ENCODE peak calls at places on chromosomes 12 and 14, in seven cellular contexts. One of them, this sample, is unnamed. For H3K27me3, the result is how much of the 10 kb centered on the place peaks cover.

GRCh38 chr14:57295261-57295660 is 26.5 kb downstream of the AP5M1 start:
- DNase-seq in K562: no peak
- DNase-seq in GM12878: no peak
- DNase-seq in HCT116: no peak
- DNase-seq in HepG2: no peak
- DNase-seq in H1: no peak
- DNase-seq in SK-N-SH: no peak
- DNase-seq in this sample: no peak

GRCh38 chr14:104442107-104442551 is 137.4 kb upstream of the C14orf180 start:
- DNase-seq in H1: peak
- DNase-seq in HCT116: no peak
- DNase-seq in HepG2: no peak
- DNase-seq in K562: no peak
- DNase-seq in GM12878: no peak
- DNase-seq in SK-N-SH: peak
- DNase-seq in this sample: no peak

GRCh38 chr12:26252946-26253345 is 57.6 kb downstream of the SSPN start:
- DNase-seq in GM12878: no peak
- DNase-seq in K562: no peak
- DNase-seq in HepG2: no peak
- DNase-seq in SK-N-SH: no peak
- DNase-seq in H1: no peak
- DNase-seq in HCT116: no peak
- DNase-seq in this sample: no peak

GRCh38 chr14:36254020-36254614 is 66.3 kb downstream of the MBIP start:
- DNase-seq in HCT116: no peak
- DNase-seq in K562: no peak
- DNase-seq in HepG2: peak
- DNase-seq in H1: peak
- DNase-seq in GM12878: no peak
- DNase-seq in SK-N-SH: no peak
- DNase-seq in this sample: no peak

GRCh38 chr12:12338528-12339168 is 11.4 kb downstream of the MANSC1 start:
- DNase-seq in SK-N-SH: no peak
- DNase-seq in HepG2: no peak
- DNase-seq in HCT116: no peak
- DNase-seq in K562: no peak
- DNase-seq in GM12878: no peak
- DNase-seq in H1: no peak
- DNase-seq in this sample: no peak

GRCh38 chr14:102236026-102236425 is 68.9 kb downstream of the MOK start:
- DNase-seq in HepG2: no peak
- DNase-seq in HCT116: no peak
- DNase-seq in K562: no peak
- DNase-seq in SK-N-SH: no peak
- DNase-seq in H1: no peak
- DNase-seq in GM12878: no peak
- DNase-seq in this sample: no peak

GRCh38 chr12:65695077-65695865 is 129.0 kb upstream of the HMGA2 start:
- DNase-seq in GM12878: no peak
- DNase-seq in HCT116: peak
- DNase-seq in K562: no peak
- DNase-seq in SK-N-SH: no peak
- DNase-seq in H1: no peak
- DNase-seq in HepG2: peak
- DNase-seq in this sample: peak

GRCh38 chr14:53510281-53510912 is 357.3 kb upstream of the DDHD1 start:
- DNase-seq in SK-N-SH: no peak
- DNase-seq in GM12878: no peak
- DNase-seq in HepG2: no peak
- DNase-seq in K562: no peak
- DNase-seq in H1: no peak
- DNase-seq in HCT116: no peak
- DNase-seq in this sample: no peak

GRCh38 chr12:2333516-2333915 is 280.7 kb downstream of the CACNA1C start:
- DNase-seq in GM12878: no peak
- DNase-seq in SK-N-SH: no peak
- DNase-seq in K562: no peak
- DNase-seq in HepG2: no peak
- DNase-seq in HCT116: no peak
- DNase-seq in H1: no peak
- DNase-seq in this sample: no peak

GRCh38 chr14:74954232-74954946 is 1.0 kb downstream of the PGF start:
- DNase-seq in GM12878: no peak
- DNase-seq in H1: no peak
- DNase-seq in K562: peak
- DNase-seq in HCT116: no peak
- DNase-seq in HepG2: peak
- DNase-seq in SK-N-SH: peak
- DNase-seq in this sample: no peak

GRCh38 chr14:39367387-39367751 is 64.9 kb downstream of the FBXO33 start:
- DNase-seq in HCT116: no peak
- DNase-seq in GM12878: no peak
- DNase-seq in H1: no peak
- DNase-seq in HepG2: no peak
- DNase-seq in SK-N-SH: no peak
- DNase-seq in K562: no peak
- DNase-seq in this sample: no peak

GRCh38 chr14:39369029-39369428 is 63.2 kb downstream of the FBXO33 start:
- DNase-seq in GM12878: no peak
- DNase-seq in HCT116: no peak
- DNase-seq in HepG2: no peak
- DNase-seq in SK-N-SH: no peak
- DNase-seq in H1: no peak
- DNase-seq in K562: no peak
- DNase-seq in this sample: no peak

GRCh38 chr14:39366460-39367386 is 65.5 kb downstream of the FBXO33 start:
- DNase-seq in HCT116: no peak
- DNase-seq in K562: no peak
- DNase-seq in HepG2: no peak
- DNase-seq in H1: no peak
- DNase-seq in GM12878: no peak
- DNase-seq in SK-N-SH: no peak
- DNase-seq in this sample: no peak

GRCh38 chr14:39370415-39370814 is 61.8 kb downstream of the FBXO33 start:
- DNase-seq in K562: no peak
- DNase-seq in SK-N-SH: no peak
- DNase-seq in HepG2: no peak
- DNase-seq in H1: no peak
- DNase-seq in HCT116: no peak
- DNase-seq in GM12878: no peak
- DNase-seq in this sample: no peak

DNA sequence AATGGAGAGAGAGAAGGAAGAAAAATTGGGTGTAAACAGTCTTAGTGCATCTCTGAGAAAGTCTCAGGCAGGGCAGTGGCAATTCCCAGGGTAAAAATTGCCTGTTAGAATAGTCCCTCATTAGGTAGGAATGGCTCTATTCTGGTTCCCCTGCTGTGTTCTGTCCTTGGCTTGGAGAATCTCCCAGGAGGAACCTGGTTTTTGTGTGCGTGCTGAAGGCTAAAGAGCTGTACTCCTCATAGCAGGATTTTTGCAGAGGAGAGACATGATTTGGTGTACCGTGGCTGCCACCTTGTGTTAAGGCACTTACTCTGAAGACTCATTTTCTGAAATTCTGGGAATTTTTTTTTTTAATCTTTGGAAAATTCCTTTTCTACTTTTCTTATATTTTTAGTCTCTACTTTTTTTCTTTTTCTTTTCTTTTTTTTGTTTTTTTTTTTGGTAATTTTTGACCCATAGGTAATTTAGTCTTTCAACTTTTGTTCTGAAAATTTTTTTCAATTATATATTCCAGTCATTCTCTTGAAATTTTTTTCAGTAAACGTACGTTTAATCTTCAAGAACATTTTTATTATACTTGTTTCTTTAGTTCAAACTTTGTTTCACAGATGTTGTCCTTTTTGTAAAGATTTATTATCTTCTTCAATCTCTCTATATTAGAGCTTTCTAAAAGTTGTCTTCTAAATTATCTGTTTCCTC is 63.8 kb downstream of the FBXO33 start:
- DNase-seq in K562: no peak
- DNase-seq in HCT116: peak
- DNase-seq in GM12878: no peak
- DNase-seq in HepG2: peak
- DNase-seq in SK-N-SH: peak
- DNase-seq in H1: peak
- DNase-seq in this sample: no peak
- TF ChIP-seq SIN3A in K562: no peak
- TF ChIP-seq SIN3A in HCT116: no peak
- TF ChIP-seq SIN3A in GM12878: no peak
- TF ChIP-seq SIN3A in HepG2: no peak
- TF ChIP-seq SIN3A in SK-N-SH: no peak
- TF ChIP-seq SIN3A in H1: no peak
- TF ChIP-seq SIN3A in this sample: no peak

DNA sequence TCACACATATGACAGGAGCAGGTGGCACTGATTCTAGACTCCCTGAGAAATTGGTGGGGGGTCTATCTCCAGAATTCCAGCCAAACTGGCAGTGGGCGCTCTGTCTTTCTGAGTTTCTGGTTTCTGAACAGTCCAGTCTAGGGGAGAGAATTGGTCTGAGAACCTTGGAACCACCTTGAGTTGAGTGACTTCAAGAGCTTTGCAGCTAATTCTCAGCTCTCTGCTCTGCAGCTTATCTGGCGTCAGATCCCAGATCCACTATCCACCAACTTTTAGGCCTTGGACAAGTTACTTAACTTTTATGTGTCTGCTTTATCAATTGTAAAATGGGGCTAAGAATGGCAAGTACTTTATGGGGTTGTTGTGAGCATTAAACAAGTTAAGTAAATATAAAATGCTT is 1.7 kb upstream of the KRT76 start:
- DNase-seq in H1: no peak
- DNase-seq in HepG2: no peak
- DNase-seq in K562: no peak
- DNase-seq in GM12878: no peak
- DNase-seq in HCT116: no peak
- DNase-seq in SK-N-SH: no peak
- DNase-seq in this sample: no peak
- H3K27me3 ChIP-seq in H1: under half
- H3K27me3 ChIP-seq in HepG2: under half
- H3K27me3 ChIP-seq in K562: half or more
- H3K27me3 ChIP-seq in GM12878: under half
- H3K27me3 ChIP-seq in HCT116: under half
- H3K27me3 ChIP-seq in SK-N-SH: under half
- H3K27me3 ChIP-seq in this sample: under half

DNA sequence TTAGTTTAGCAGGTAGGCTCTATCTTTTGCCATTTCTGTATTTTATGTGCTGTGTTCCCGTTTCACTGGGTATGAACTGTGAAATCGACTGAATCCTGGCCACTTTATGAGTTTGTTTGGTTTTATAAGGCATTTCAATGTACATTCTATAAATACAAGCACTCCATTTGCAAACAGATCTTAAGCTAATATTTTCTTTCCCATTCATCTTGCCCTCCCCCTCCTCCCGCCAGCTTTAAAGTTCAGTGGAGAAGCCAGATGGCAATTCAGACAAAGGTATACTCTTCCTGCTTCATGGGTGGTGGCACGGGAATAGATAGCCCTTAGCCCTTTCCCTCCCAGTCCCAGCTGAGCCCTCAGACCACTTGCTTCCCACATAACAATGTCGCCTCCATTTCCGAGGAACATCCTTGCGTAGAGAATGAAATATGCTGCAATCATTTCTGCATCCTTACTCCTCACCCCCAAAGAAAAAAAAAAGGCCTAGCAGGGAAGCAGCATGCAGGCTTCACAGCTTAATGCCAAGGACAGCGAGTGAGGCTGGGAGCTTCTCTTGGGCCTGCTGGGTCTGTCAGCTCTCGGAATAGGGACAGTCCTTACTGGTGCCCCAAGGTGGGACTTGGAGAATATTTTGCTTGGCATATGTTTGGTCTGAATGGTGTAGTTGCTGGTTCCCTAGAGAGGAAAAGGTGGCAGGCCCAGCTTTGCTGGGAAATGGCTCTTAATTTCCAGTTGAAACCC is 52.8 kb upstream of the SRSF5 start:
- DNase-seq in K562: no peak
- DNase-seq in H1: no peak
- DNase-seq in HCT116: no peak
- DNase-seq in HepG2: peak
- DNase-seq in SK-N-SH: no peak
- DNase-seq in GM12878: no peak
- DNase-seq in this sample: no peak
- TF ChIP-seq POLR2AphosphoS5 in K562: no peak
- TF ChIP-seq POLR2AphosphoS5 in H1: no peak
- TF ChIP-seq POLR2AphosphoS5 in HCT116: no peak
- TF ChIP-seq POLR2AphosphoS5 in HepG2: no peak
- TF ChIP-seq POLR2AphosphoS5 in SK-N-SH: no peak
- TF ChIP-seq POLR2AphosphoS5 in GM12878: peak
- TF ChIP-seq POLR2AphosphoS5 in this sample: no peak

DNA sequence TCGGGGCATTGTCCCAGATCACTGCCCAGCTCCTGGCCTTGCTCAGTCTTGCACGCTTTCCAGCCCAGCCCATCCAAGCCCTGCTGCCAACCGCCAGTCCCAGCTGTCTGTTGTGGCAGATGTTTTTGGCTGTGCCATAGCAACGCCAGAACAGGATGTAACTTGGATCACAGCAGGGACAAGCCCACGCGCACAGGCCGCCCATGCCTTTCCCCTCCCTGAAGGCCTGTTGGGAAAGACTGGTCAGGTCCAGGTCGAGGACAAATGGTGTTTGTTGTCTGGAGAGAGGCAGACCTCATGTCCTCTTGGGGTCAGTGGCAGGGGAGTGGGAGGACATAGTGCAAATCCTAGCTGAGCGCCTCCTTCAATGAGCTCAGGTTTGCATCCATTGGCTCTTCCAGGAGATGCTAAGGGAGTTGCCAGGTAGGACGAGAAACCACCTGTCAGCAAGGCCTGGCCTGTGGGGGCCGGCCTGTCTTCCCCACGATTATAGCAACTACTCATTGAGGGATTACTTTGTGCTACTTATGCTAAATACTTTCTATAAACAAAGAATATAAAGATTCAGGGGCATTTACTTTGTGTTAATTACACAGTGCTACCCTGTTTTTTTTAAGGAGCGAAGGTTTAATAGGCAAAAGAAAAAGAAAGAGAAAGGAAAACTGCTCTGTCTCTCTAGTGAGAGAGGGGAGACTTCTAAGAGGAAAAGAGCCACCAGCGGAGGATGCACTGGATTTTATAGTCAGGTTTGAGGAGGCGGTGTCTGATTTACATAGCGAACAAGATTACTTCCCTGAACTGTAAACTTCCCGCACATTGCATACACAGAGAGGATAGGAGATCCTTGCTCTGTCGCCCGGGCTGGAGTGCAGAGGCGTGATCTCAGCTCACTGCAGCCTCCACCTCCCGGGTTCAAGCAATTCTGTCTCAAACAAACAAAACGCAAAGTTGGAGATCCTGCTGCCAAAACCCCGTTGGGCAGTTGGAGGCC is 42.8 kb upstream of the CORO1C start:
- DNase-seq in HepG2: peak
- DNase-seq in SK-N-SH: peak
- DNase-seq in K562: no peak
- DNase-seq in HCT116: no peak
- DNase-seq in GM12878: no peak
- DNase-seq in H1: peak
- DNase-seq in this sample: no peak
- TF ChIP-seq SIN3A in HepG2: peak
- TF ChIP-seq SIN3A in SK-N-SH: no peak
- TF ChIP-seq SIN3A in K562: no peak
- TF ChIP-seq SIN3A in HCT116: no peak
- TF ChIP-seq SIN3A in GM12878: no peak
- TF ChIP-seq SIN3A in H1: no peak
- TF ChIP-seq SIN3A in this sample: no peak

This sample was measured in Panc1.